ENCODE peak calls at places on chromosomes 5 and 9, in ten cellular contexts. One of them, this sample, is unnamed.
A peak's percentile ranks its signal among the peaks of the same experiment; 100 is the strongest.

GRCh38 chr5:111680737-111681413 is 76.1 kb downstream of the NREP start:
- DNase-seq in kidney epithelial cell: peak; percentile 93
- DNase-seq in foreskin fibroblast: peak; percentile 98
- DNase-seq in HepG2: peak; percentile 90
- DNase-seq in IMR-90: peak; percentile 97
- DNase-seq in left lung: no peak
- DNase-seq in astrocyte of the cerebellum: peak; percentile 95
- DNase-seq in heart left ventricle: no peak
- DNase-seq in mammary epithelial cell: peak; percentile 96
- DNase-seq in gastrocnemius medialis: peak; percentile 65
- DNase-seq in this sample: peak; percentile 98

GRCh38 chr5:169637856-169638190 is 748 bp downstream of the DOCK2 start:
- DNase-seq in kidney epithelial cell: no peak
- DNase-seq in foreskin fibroblast: no peak
- DNase-seq in HepG2: no peak
- DNase-seq in IMR-90: no peak
- DNase-seq in left lung: peak; percentile 83
- DNase-seq in astrocyte of the cerebellum: no peak
- DNase-seq in heart left ventricle: peak; percentile 73
- DNase-seq in mammary epithelial cell: no peak
- DNase-seq in gastrocnemius medialis: no peak
- DNase-seq in this sample: no peak

GRCh38 chr5:172479034-172479783 is 24.9 kb upstream of the SH3PXD2B start:
- DNase-seq in kidney epithelial cell: peak; percentile 41
- DNase-seq in foreskin fibroblast: peak; percentile 94
- DNase-seq in HepG2: peak; percentile 89
- DNase-seq in IMR-90: peak; percentile 88
- DNase-seq in left lung: peak; percentile 84
- DNase-seq in astrocyte of the cerebellum: peak; percentile 85
- DNase-seq in heart left ventricle: peak; percentile 88
- DNase-seq in mammary epithelial cell: peak; percentile 79
- DNase-seq in gastrocnemius medialis: peak; percentile 77
- DNase-seq in this sample: peak; percentile 93

GRCh38 chr5:177553671-177554429 is 513 bp downstream of the FAM193B start:
- DNase-seq in kidney epithelial cell: no peak
- DNase-seq in foreskin fibroblast: peak; percentile 52
- DNase-seq in HepG2: no peak
- DNase-seq in IMR-90: no peak
- DNase-seq in left lung: peak; percentile 90
- DNase-seq in astrocyte of the cerebellum: no peak
- DNase-seq in heart left ventricle: peak; percentile 78
- DNase-seq in mammary epithelial cell: peak; percentile 35
- DNase-seq in gastrocnemius medialis: no peak
- DNase-seq in this sample: no peak

GRCh38 chr5:135833961-135834638 is 363 bp upstream of the SLC25A48 start:
- DNase-seq in kidney epithelial cell: no peak
- DNase-seq in foreskin fibroblast: peak; percentile 63
- DNase-seq in HepG2: no peak
- DNase-seq in IMR-90: no peak
- DNase-seq in left lung: no peak
- DNase-seq in astrocyte of the cerebellum: no peak
- DNase-seq in heart left ventricle: no peak
- DNase-seq in mammary epithelial cell: no peak
- DNase-seq in gastrocnemius medialis: no peak
- DNase-seq in this sample: peak; percentile 34

GRCh38 chr5:157116483-157116954 is 7.7 kb upstream of the HAVCR2 start:
- DNase-seq in kidney epithelial cell: no peak
- DNase-seq in foreskin fibroblast: no peak
- DNase-seq in HepG2: no peak
- DNase-seq in IMR-90: no peak
- DNase-seq in left lung: no peak
- DNase-seq in astrocyte of the cerebellum: no peak
- DNase-seq in heart left ventricle: no peak
- DNase-seq in mammary epithelial cell: no peak
- DNase-seq in gastrocnemius medialis: no peak
- DNase-seq in this sample: no peak

GRCh38 chr5:67516959-67517358 is 320.4 kb upstream of the CD180 start:
- DNase-seq in kidney epithelial cell: peak; percentile 7
- DNase-seq in foreskin fibroblast: peak; percentile 81
- DNase-seq in HepG2: no peak
- DNase-seq in IMR-90: no peak
- DNase-seq in left lung: no peak
- DNase-seq in astrocyte of the cerebellum: peak; percentile 70
- DNase-seq in heart left ventricle: no peak
- DNase-seq in mammary epithelial cell: peak; percentile 23
- DNase-seq in gastrocnemius medialis: no peak
- DNase-seq in this sample: peak; percentile 77

GRCh38 chr9:93155716-93156474 is 21.8 kb upstream of the NINJ1 start:
- DNase-seq in kidney epithelial cell: no peak
- DNase-seq in foreskin fibroblast: no peak
- DNase-seq in HepG2: no peak
- DNase-seq in IMR-90: no peak
- DNase-seq in left lung: no peak
- DNase-seq in astrocyte of the cerebellum: no peak
- DNase-seq in heart left ventricle: no peak
- DNase-seq in mammary epithelial cell: no peak
- DNase-seq in gastrocnemius medialis: no peak
- DNase-seq in this sample: no peak

GRCh38 chr5:10432059-10433008 is 9.3 kb upstream of the ROPN1L start:
- DNase-seq in kidney epithelial cell: no peak
- DNase-seq in foreskin fibroblast: no peak
- DNase-seq in HepG2: no peak
- DNase-seq in IMR-90: no peak
- DNase-seq in left lung: no peak
- DNase-seq in astrocyte of the cerebellum: no peak
- DNase-seq in heart left ventricle: no peak
- DNase-seq in mammary epithelial cell: no peak
- DNase-seq in gastrocnemius medialis: peak; percentile 71
- DNase-seq in this sample: no peak

GRCh38 chr9:78598120-78598519 is 301.2 kb downstream of the PSAT1 start:
- DNase-seq in kidney epithelial cell: no peak
- DNase-seq in foreskin fibroblast: no peak
- DNase-seq in HepG2: no peak
- DNase-seq in IMR-90: no peak
- DNase-seq in left lung: no peak
- DNase-seq in astrocyte of the cerebellum: no peak
- DNase-seq in heart left ventricle: no peak
- DNase-seq in mammary epithelial cell: no peak
- DNase-seq in gastrocnemius medialis: no peak
- DNase-seq in this sample: no peak

DNA sequence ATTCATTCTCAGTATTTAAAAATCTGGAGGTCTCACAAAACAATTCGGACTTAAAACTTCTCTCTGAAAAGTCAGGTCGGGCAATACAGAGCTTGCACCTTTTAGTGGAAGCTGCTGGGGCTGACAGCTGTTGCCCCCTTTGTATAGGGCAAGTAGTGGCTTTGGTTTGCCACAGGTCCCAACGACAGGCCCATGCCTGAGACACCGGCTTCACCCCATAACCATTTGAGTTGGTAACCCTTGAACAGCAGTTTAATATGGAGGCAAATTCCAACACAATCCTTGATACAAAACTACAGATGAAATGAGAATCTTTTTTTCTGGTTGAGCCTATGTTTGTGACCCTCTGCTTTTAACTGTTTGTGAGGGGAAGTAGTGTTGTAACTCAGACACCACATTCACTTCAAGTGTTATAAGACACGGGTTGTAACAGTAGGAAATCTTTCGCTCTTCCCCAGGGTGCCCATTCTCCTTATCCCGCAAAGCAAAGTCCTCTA is 763 bp upstream of the GLRX start:
- DNase-seq in kidney epithelial cell: no peak
- DNase-seq in foreskin fibroblast: no peak
- DNase-seq in HepG2: no peak
- DNase-seq in IMR-90: no peak
- DNase-seq in left lung: no peak
- DNase-seq in astrocyte of the cerebellum: no peak
- DNase-seq in heart left ventricle: no peak
- DNase-seq in mammary epithelial cell: no peak
- DNase-seq in gastrocnemius medialis: no peak
- DNase-seq in this sample: no peak
- H3K4me3 ChIP-seq in kidney epithelial cell: no peak overlapping the region
- H3K4me3 ChIP-seq in foreskin fibroblast: peak overlapping the region; percentile 78
- H3K4me3 ChIP-seq in HepG2: peak overlapping the region; percentile 81
- H3K4me3 ChIP-seq in IMR-90: peak overlapping the region; percentile 92
- H3K4me3 ChIP-seq in left lung: no peak overlapping the region
- H3K4me3 ChIP-seq in astrocyte of the cerebellum: no peak overlapping the region
- H3K4me3 ChIP-seq in heart left ventricle: peak overlapping the region; percentile 84
- H3K4me3 ChIP-seq in mammary epithelial cell: no peak overlapping the region
- H3K4me3 ChIP-seq in gastrocnemius medialis: peak overlapping the region; percentile 75
- H3K4me3 ChIP-seq in this sample: peak overlapping the region; percentile 97

DNA sequence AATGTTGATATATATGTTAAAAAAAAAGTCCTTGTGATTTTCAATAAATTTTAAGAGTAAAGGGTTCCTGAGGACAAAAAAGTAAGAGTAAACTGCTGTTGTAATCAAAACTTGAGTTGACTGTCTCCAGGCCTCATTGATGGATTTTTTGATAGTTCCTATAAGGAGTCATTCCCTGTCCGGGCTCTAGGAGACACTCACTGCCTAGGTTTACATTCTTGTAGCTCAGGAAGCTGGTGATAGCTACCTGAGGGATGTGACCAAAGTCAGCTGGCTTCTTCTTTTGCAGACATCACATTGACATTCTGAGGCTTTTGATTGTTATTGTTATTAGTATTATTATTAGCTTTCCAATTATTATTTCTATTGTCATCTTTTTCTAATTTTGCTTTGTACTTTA is 116.5 kb upstream of the FBXL7 start:
- DNase-seq in kidney epithelial cell: no peak
- DNase-seq in foreskin fibroblast: peak; percentile 27
- DNase-seq in HepG2: peak; percentile 3
- DNase-seq in IMR-90: peak; percentile 28
- DNase-seq in left lung: no peak
- DNase-seq in astrocyte of the cerebellum: no peak
- DNase-seq in heart left ventricle: no peak
- DNase-seq in mammary epithelial cell: no peak
- DNase-seq in gastrocnemius medialis: no peak
- DNase-seq in this sample: peak; percentile 38
- TF ChIP-seq CTCF in kidney epithelial cell: peak; percentile 40
- TF ChIP-seq CTCF in foreskin fibroblast: peak; percentile 29
- TF ChIP-seq CTCF in HepG2: peak; percentile 24
- TF ChIP-seq CTCF in IMR-90: peak; percentile 55
- TF ChIP-seq CTCF in left lung: no peak
- TF ChIP-seq CTCF in astrocyte of the cerebellum: peak; percentile 65
- TF ChIP-seq CTCF in heart left ventricle: peak; percentile 49
- TF ChIP-seq CTCF in mammary epithelial cell: no peak
- TF ChIP-seq CTCF in gastrocnemius medialis: no peak
- TF ChIP-seq CTCF in this sample: peak; percentile 47

GRCh38 chr9:122228191-122228905 is 409 bp downstream of the LHX6 start:
- DNase-seq in kidney epithelial cell: no peak
- DNase-seq in foreskin fibroblast: peak; percentile 34
- DNase-seq in HepG2: no peak
- DNase-seq in IMR-90: no peak
- DNase-seq in left lung: no peak
- DNase-seq in astrocyte of the cerebellum: no peak
- DNase-seq in heart left ventricle: no peak
- DNase-seq in mammary epithelial cell: no peak
- DNase-seq in gastrocnemius medialis: no peak
- DNase-seq in this sample: no peak
- H3K4me3 ChIP-seq in kidney epithelial cell: no peak overlapping the region
- H3K4me3 ChIP-seq in foreskin fibroblast: no peak overlapping the region
- H3K4me3 ChIP-seq in HepG2: peak overlapping the region; percentile 68
- H3K4me3 ChIP-seq in IMR-90: no peak overlapping the region
- H3K4me3 ChIP-seq in left lung: peak overlapping the region; percentile 9
- H3K4me3 ChIP-seq in astrocyte of the cerebellum: peak overlapping the region; percentile 15
- H3K4me3 ChIP-seq in heart left ventricle: peak overlapping the region; percentile 47
- H3K4me3 ChIP-seq in mammary epithelial cell: peak overlapping the region; percentile 49
- H3K4me3 ChIP-seq in gastrocnemius medialis: peak overlapping the region; percentile 50
- H3K4me3 ChIP-seq in this sample: no peak overlapping the region

GRCh38 chr5:153797484-153797883 is 241.2 kb downstream of the FAM114A2 start:
- DNase-seq in kidney epithelial cell: no peak
- DNase-seq in foreskin fibroblast: no peak
- DNase-seq in HepG2: no peak
- DNase-seq in IMR-90: no peak
- DNase-seq in left lung: no peak
- DNase-seq in astrocyte of the cerebellum: no peak
- DNase-seq in heart left ventricle: no peak
- DNase-seq in mammary epithelial cell: no peak
- DNase-seq in gastrocnemius medialis: no peak
- DNase-seq in this sample: no peak
- TF ChIP-seq CTCF in kidney epithelial cell: no peak
- TF ChIP-seq CTCF in foreskin fibroblast: no peak
- TF ChIP-seq CTCF in HepG2: no peak
- TF ChIP-seq CTCF in IMR-90: no peak
- TF ChIP-seq CTCF in left lung: no peak
- TF ChIP-seq CTCF in astrocyte of the cerebellum: no peak
- TF ChIP-seq CTCF in heart left ventricle: no peak
- TF ChIP-seq CTCF in mammary epithelial cell: no peak
- TF ChIP-seq CTCF in gastrocnemius medialis: no peak
- TF ChIP-seq CTCF in this sample: no peak

DNA sequence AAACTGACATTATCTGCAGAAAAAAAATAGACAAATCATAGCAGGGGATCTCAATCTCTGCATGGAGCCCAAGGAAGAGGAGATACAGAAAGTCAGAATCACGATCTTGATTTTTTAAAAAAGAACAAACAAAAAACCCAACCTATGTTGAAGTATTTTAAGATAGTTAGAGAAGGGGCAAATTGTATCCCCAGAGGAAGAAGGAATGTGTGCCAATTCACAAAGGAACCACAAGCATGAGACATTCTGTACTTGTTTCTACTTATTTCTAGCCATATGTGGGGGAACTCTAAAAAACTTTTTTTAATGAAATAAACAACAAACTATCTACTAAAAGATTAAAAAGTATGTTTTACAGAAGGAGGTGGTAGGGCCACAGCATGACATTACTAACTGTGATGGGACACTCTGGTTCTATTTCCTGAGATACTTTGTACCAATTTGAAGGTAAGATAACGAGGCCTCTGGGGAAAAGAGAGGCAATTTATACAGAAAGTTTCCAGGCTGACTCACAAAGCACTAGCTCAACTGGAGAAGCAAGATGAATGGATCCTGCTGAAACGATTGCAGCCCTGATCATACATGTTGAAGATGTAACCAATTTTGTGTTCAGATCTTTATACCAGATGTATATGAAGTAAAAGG is 22.5 kb downstream of the RANBP3L start:
- DNase-seq in kidney epithelial cell: no peak
- DNase-seq in foreskin fibroblast: peak; percentile 70
- DNase-seq in HepG2: no peak
- DNase-seq in IMR-90: no peak
- DNase-seq in left lung: no peak
- DNase-seq in astrocyte of the cerebellum: no peak
- DNase-seq in heart left ventricle: no peak
- DNase-seq in mammary epithelial cell: no peak
- DNase-seq in gastrocnemius medialis: no peak
- DNase-seq in this sample: peak; percentile 20
- H3K4me3 ChIP-seq in kidney epithelial cell: no peak overlapping the region
- H3K4me3 ChIP-seq in foreskin fibroblast: no peak overlapping the region
- H3K4me3 ChIP-seq in HepG2: no peak overlapping the region
- H3K4me3 ChIP-seq in IMR-90: no peak overlapping the region
- H3K4me3 ChIP-seq in left lung: no peak overlapping the region
- H3K4me3 ChIP-seq in astrocyte of the cerebellum: no peak overlapping the region
- H3K4me3 ChIP-seq in heart left ventricle: no peak overlapping the region
- H3K4me3 ChIP-seq in mammary epithelial cell: no peak overlapping the region
- H3K4me3 ChIP-seq in gastrocnemius medialis: no peak overlapping the region
- H3K4me3 ChIP-seq in this sample: no peak overlapping the region

GRCh38 chr9:99821187-99822095 is at the start of gene NR4A3:
- DNase-seq in kidney epithelial cell: peak; percentile 72
- DNase-seq in foreskin fibroblast: peak; percentile 99
- DNase-seq in HepG2: peak; percentile 84
- DNase-seq in IMR-90: peak; percentile 99
- DNase-seq in left lung: peak; percentile 98
- DNase-seq in astrocyte of the cerebellum: peak; percentile 95
- DNase-seq in heart left ventricle: peak; percentile 94
- DNase-seq in mammary epithelial cell: peak; percentile 96
- DNase-seq in gastrocnemius medialis: peak; percentile 94
- DNase-seq in this sample: peak; percentile 99
- TF ChIP-seq CTCF in kidney epithelial cell: no peak
- TF ChIP-seq CTCF in foreskin fibroblast: no peak
- TF ChIP-seq CTCF in HepG2: no peak
- TF ChIP-seq CTCF in IMR-90: peak; percentile 36
- TF ChIP-seq CTCF in left lung: peak; percentile 10
- TF ChIP-seq CTCF in astrocyte of the cerebellum: peak; percentile 22
- TF ChIP-seq CTCF in heart left ventricle: peak; percentile 40
- TF ChIP-seq CTCF in mammary epithelial cell: no peak
- TF ChIP-seq CTCF in gastrocnemius medialis: peak; percentile 42
- TF ChIP-seq CTCF in this sample: peak; percentile 4